ENCODE peak calls at places on chromosome 2, in eight cellular contexts. Q, K, G, T, V, F, M and U are unnamed samples.
A peak's percentile ranks its signal among the peaks of the same experiment; 100 is the strongest.

GRCh38 chr2:101770672-101771071 is 73.2 kb downstream of the MAP4K4 start:
- DNase-seq in G (no peak), T (no peak), F (no peak), V (no peak), M (no peak), Q (peak; percentile 62), K (peak; percentile 21), U (no peak)

GRCh38 chr2:227180286-227180685 is 15.9 kb downstream of the COL4A3 start:
- DNase-seq in F (peak; percentile 43), G (no peak), M (no peak), K (no peak), T (no peak), Q (no peak), V (peak; percentile 41), U (no peak)

GRCh38 chr2:239294571-239295054 is 106.2 kb downstream of the HDAC4 start:
- DNase-seq in K (peak; percentile 75), G (no peak), V (no peak), M (no peak), F (no peak), Q (no peak), T (peak; percentile 61), U (no peak)

GRCh38 chr2:189267925-189268579 is 88.5 kb upstream of the COL5A2 start:
- DNase-seq in Q (no peak), K (no peak), G (no peak), T (no peak), M (no peak), V (no peak), F (no peak), U (no peak)

GRCh38 chr2:151637284-151637781 is 96.9 kb downstream of the NEB start:
- DNase-seq in V (no peak), F (no peak), K (no peak), T (peak; percentile 87), Q (no peak), G (no peak), M (no peak), U (no peak)

GRCh38 chr2:151269798-151270568 is 8.3 kb upstream of the RBM43 start:
- DNase-seq in F (no peak), Q (no peak), K (no peak), V (no peak), M (no peak), G (no peak), T (no peak), U (no peak)

GRCh38 chr2:196113061-196113974 is 44.7 kb upstream of the DNAH7 start:
- DNase-seq in T (no peak), F (no peak), K (no peak), M (no peak), G (no peak), Q (no peak), V (no peak), U (no peak)

GRCh38 chr2:75820693-75821092 is 110.0 kb upstream of the GCFC2 start:
- DNase-seq in K (no peak), M (no peak), F (no peak), Q (no peak), V (no peak), T (no peak), G (no peak), U (no peak)

GRCh38 chr2:25632396-25632795 is 41.0 kb downstream of the DTNB start:
- DNase-seq in T (no peak), G (no peak), K (no peak), V (no peak), F (no peak), M (no peak), Q (no peak), U (no peak)

GRCh38 chr2:219178377-219179175 is 501 bp downstream of the RETREG2 start:
- DNase-seq in T (peak; percentile 94), V (peak; percentile 39), M (no peak), G (no peak), Q (no peak), K (peak; percentile 58), F (peak; percentile 51), U (peak; percentile 50)

GRCh38 chr2:190213441-190214335 is 105.9 kb downstream of the HIBCH start:
- DNase-seq in G (no peak), T (no peak), K (peak; percentile 17), V (no peak), Q (no peak), M (no peak), F (no peak), U (no peak)

GRCh38 chr2:64260817-64261216 is 116.6 kb upstream of the PELI1 start:
- DNase-seq in K (no peak), M (no peak), G (peak; percentile 31), F (peak; percentile 37), T (peak; percentile 91), Q (no peak), V (peak; percentile 16), U (peak; percentile 48)

GRCh38 chr2:3111267-3111666 is 266.4 kb downstream of the EIPR1 start:
- DNase-seq in V (no peak), G (no peak), F (no peak), Q (no peak), K (no peak), M (no peak), T (peak; percentile 44), U (no peak)

GRCh38 chr2:230043461-230043860 is 25.3 kb downstream of the SLC16A14 start:
- DNase-seq in Q (no peak), K (no peak), M (no peak), V (peak; percentile 13), F (no peak), G (no peak), T (no peak), U (no peak)

GRCh38 chr2:71000780-71001591 is 6.3 kb upstream of the TEX261 start:
- DNase-seq in F (peak; percentile 45), Q (peak; percentile 51), T (peak; percentile 97), G (peak; percentile 73), K (peak; percentile 77), V (peak; percentile 36), M (peak; percentile 71), U (peak; percentile 80)
- TF ChIP-seq POLR2AphosphoS5 in F (no peak), Q (peak; percentile 81), T (peak; percentile 61), G (no peak), K (no peak), V (peak; percentile 41), M (no peak), U (no peak)

DNA sequence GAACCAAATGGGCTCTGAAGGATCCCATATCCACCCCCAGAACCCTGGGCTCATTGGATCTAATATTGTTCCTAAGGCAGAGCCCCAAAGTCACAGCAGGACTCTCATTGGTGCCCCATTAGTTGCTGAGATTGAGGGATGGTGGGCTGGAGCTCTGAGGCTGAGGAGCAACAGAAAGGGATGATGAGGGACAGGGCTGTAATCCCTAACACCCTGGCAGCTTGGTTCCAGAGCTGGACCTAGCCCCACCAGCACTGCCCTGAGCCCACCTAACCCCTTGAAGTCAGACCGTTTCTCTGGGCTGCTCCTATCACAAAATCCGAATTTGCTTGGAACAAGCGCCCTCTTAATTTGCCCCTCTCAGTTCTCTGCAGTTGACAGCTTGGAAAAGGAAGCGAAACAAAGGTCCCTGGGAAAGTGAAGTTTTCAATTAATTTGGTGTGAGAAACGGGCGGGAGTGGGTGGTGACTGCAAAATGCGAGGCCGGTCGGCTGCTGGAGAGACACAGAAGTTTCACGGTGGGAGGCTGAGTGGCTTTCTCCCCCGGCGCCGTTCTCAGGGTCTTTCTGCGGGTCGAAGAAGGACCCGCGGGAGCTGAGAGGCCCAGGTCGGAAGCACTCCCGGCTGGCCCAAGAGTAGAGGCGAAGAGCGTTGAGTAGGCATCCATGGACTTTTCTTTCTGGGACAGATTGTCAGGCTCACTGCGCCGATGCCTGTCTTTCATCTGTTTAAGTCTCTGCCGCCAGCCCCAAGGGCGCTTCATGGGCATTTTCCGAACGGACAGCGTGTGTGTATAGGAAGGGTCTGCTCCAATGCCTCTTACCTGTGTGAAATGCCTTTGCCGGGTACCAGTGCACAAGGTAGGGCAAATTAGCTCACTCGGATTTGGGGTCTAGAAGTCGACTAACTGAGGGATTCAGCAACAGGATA is 927 bp upstream of the HOXD13 start:
- DNase-seq in Q (no peak), K (no peak), T (no peak), F (no peak), M (no peak), G (no peak), V (no peak), U (no peak)
- TF ChIP-seq POLR2A in Q (no peak), K (no peak), T (no peak), F (no peak), M (no peak), G (no peak), V (no peak), U (no peak)

GRCh38 chr2:96949701-96950350 is 36.6 kb downstream of the FAM178B start:
- DNase-seq in M (no peak), F (no peak), G (no peak), T (no peak), V (no peak), Q (no peak), K (no peak), U (no peak)

GRCh38 chr2:96952976-96953610 is 33.3 kb downstream of the FAM178B start:
- DNase-seq in T (no peak), G (no peak), V (no peak), M (no peak), Q (no peak), F (peak; percentile 52), K (no peak), U (peak; percentile 37)

GRCh38 chr2:96952016-96952750 is 34.2 kb downstream of the FAM178B start:
- DNase-seq in Q (no peak), V (no peak), G (no peak), F (no peak), T (no peak), M (no peak), K (no peak), U (no peak)

GRCh38 chr2:96950391-96951124 is 35.8 kb downstream of the FAM178B start:
- DNase-seq in T (no peak), F (no peak), K (no peak), M (no peak), Q (no peak), G (no peak), V (no peak), U (no peak)

DNA sequence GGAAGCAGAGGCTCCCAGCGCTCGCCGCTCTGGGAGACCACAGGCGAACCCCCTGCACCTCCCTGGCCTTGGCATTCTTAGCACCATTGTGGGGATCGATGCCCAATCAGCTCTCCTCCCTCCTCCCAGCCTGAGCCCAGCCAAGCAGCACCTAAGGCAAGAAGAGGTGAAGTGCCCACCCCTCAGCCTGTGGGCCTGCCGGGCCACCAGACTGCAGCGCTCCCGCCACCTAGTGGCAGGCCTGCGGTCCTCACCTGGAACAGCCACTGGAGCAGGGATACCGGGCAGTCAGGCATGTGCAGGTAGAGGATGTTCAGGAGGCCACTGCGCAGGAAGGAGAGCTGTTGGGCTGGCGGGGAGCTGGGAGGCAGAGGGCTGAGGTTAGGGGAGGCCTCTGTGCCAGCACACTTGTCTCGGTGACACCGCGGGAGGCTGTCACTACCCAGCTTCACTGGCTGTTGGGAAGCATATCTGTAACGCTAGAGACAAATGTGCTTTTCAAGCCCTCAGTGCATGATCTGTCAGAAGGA is 35.2 kb downstream of the FAM178B start:
- DNase-seq in V (peak; percentile 85), F (peak; percentile 77), T (peak; percentile 92), K (peak; percentile 86), M (peak; percentile 81), G (peak; percentile 84), Q (peak; percentile 50), U (peak; percentile 78)
- TF ChIP-seq POLR2AphosphoS5 in V (peak; percentile 79), F (peak; percentile 47), T (peak; percentile 74), K (no peak), M (no peak), G (no peak), Q (peak; percentile 23), U (peak; percentile 21)

DNA sequence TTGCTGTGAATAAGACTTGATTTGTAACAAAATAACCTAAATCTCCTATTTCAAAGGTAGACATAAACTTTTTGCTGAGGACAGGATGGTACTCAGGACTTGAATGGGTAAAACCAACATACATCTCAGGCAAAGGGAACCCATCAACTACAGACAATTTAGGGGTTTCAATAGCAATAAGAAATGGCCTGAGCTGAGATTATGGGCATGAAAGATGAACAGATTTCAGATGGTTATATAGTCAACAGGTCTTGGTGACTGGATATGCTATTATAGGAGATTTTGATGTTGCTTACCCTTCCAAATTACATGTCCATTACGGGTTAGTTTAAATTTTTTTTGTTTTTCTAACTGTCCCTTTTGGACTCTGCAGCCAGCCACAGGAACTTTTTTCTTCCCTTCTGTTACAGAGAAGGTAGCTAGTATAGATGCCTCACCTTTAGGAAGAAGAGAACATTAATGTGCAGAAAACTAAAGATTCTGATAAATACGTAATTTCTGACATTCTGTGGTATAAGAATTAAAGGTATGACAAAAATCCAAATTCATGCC is 4.6 kb downstream of the RPS27A start:
- DNase-seq in F (no peak), G (no peak), K (no peak), V (no peak), Q (no peak), M (no peak), T (no peak), U (no peak)
- TF ChIP-seq POLR2A in F (no peak), G (peak; percentile 54), K (peak; percentile 10), V (no peak), Q (no peak), M (peak; percentile 56), T (no peak), U (no peak)